ENCODE peak calls at places on chromosomes 12 and 14, in seven cellular contexts. T is CD4-positive, CD25-positive, alpha-beta regulatory T cell; G is IMR-90; W is effector CD4-positive, alpha-beta T cell; C is ovary; F is natural killer cell treated with Interleukin-12 subunit alpha and Interleukin-12 subunit beta and Interleukin-15 and Interleukin-18, amount 100 ng/mL, for 72 hours; Q is cardiac fibroblast. N is an unnamed sample.

GRCh38 chr12:91663331-91663998 is 480.8 kb upstream of the DCN start:
- DNase-seq in T (no peak), G (no peak), W (no peak), C (no peak), F (no peak), Q (no peak), N (no peak)

GRCh38 chr14:105069887-105070759 is 4.9 kb upstream of the GPR132 start:
- DNase-seq in T (no peak), G (peak), W (no peak), C (no peak), F (peak), Q (peak), N (no peak)

GRCh38 chr12:114774181-114774580 is 90.2 kb upstream of the TBX3 start:
- DNase-seq in T (no peak), G (peak), W (no peak), C (no peak), F (no peak), Q (peak), N (no peak)

GRCh38 chr12:42299392-42300308 is 26.2 kb downstream of the ZCRB1 start:
- DNase-seq in T (no peak), G (peak), W (no peak), C (no peak), F (no peak), Q (peak), N (no peak)

GRCh38 chr14:68523326-68523610 is 269.6 kb downstream of the ZFP36L1 start:
- DNase-seq in T (no peak), G (no peak), W (no peak), C (no peak), F (no peak), Q (no peak), N (no peak)

GRCh38 chr12:15634010-15634676 is 155.0 kb downstream of the EPS8 start:
- DNase-seq in T (no peak), G (peak), W (no peak), C (no peak), F (no peak), Q (peak), N (no peak)

GRCh38 chr14:89296281-89296745 is 120.7 kb downstream of the FOXN3 start:
- DNase-seq in T (no peak), G (no peak), W (no peak), C (no peak), F (no peak), Q (no peak), N (peak)

GRCh38 chr14:52061380-52061779 is 7.5 kb downstream of the NID2 start:
- DNase-seq in T (no peak), G (no peak), W (no peak), C (no peak), F (no peak), Q (peak), N (no peak)

GRCh38 chr14:98878278-98878677 is 393.7 kb downstream of the BCL11B start:
- DNase-seq in T (no peak), G (no peak), W (no peak), C (no peak), F (no peak), Q (no peak), N (no peak)

GRCh38 chr14:77638738-77639137 is 22.3 kb upstream of the SPTLC2 start:
- DNase-seq in T (no peak), G (peak), W (no peak), C (no peak), F (no peak), Q (peak), N (no peak)

GRCh38 chr14:103576371-103577024 is 13.7 kb downstream of the COA8 start:
- DNase-seq in T (no peak), G (peak), W (no peak), C (peak), F (no peak), Q (peak), N (peak)

GRCh38 chr12:39763894-39764176 is 144.2 kb upstream of the ABCD2 start:
- DNase-seq in T (no peak), G (no peak), W (no peak), C (no peak), F (no peak), Q (no peak), N (no peak)

GRCh38 chr12:32450768-32451167 is 51.4 kb downstream of the FGD4 start:
- DNase-seq in T (no peak), G (no peak), W (no peak), C (no peak), F (no peak), Q (no peak), N (no peak)

GRCh38 chr12:9951026-9951652 is 19.0 kb upstream of the CLEC2A start:
- DNase-seq in T (no peak), G (no peak), W (no peak), C (no peak), F (peak), Q (no peak), N (no peak)

GRCh38 chr12:45730116-45730841 is 773 bp downstream of the ARID2 start:
- DNase-seq in T (peak), G (peak), W (peak), C (peak), F (peak), Q (peak), N (peak)

GRCh38 chr12:130708648-130709047 is 7.5 kb downstream of the RIMBP2 start:
- DNase-seq in T (no peak), G (no peak), W (no peak), C (no peak), F (no peak), Q (no peak), N (no peak)

GRCh38 chr12:40058721-40059190 is 47.1 kb downstream of the SLC2A13 start:
- DNase-seq in T (no peak), G (peak), W (no peak), C (no peak), F (no peak), Q (no peak), N (no peak)

GRCh38 chr14:56759633-56760032 is 50.6 kb downstream of the OTX2 start:
- DNase-seq in T (no peak), G (no peak), W (no peak), C (no peak), F (no peak), Q (no peak), N (no peak)

GRCh38 chr12:12883369-12884001 is 7.9 kb upstream of the GPRC5A start:
- DNase-seq in T (no peak), G (peak), W (no peak), C (no peak), F (no peak), Q (peak), N (no peak)

GRCh38 chr14:84128025-84128424 is 1401.9 kb upstream of the FLRT2 start:
- DNase-seq in T (no peak), G (peak), W (no peak), C (no peak), F (no peak), Q (peak), N (no peak)

GRCh38 chr14:74980398-74980745 is 22.3 kb upstream of the EIF2B2 start:
- DNase-seq in T (no peak), G (no peak), W (no peak), C (no peak), F (no peak), Q (peak), N (no peak)

GRCh38 chr12:49296034-49296835 is 1.3 kb downstream of the PRPH start:
- DNase-seq in T (peak), G (no peak), W (peak), C (no peak), F (no peak), Q (no peak), N (peak)

GRCh38 chr12:49403887-49404517 is 36.7 kb downstream of the SPATS2 start:
- DNase-seq in T (no peak), G (no peak), W (no peak), C (no peak), F (no peak), Q (no peak), N (no peak)

GRCh38 chr14:20681348-20682126 is 2.8 kb upstream of the RNASE4 start:
- DNase-seq in T (peak), G (peak), W (peak), C (peak), F (peak), Q (peak), N (peak)

GRCh38 chr12:116603516-116603915 is 44.3 kb downstream of the MAP1LC3B2 start:
- DNase-seq in T (no peak), G (no peak), W (no peak), C (no peak), F (no peak), Q (no peak), N (no peak)

GRCh38 chr14:100067971-100068959 is 3.0 kb downstream of the EVL start:
- DNase-seq in T (peak), G (peak), W (peak), C (no peak), F (peak), Q (peak), N (no peak)

GRCh38 chr14:24411468-24412454 is 13.0 kb downstream of the NYNRIN start:
- DNase-seq in T (no peak), G (peak), W (no peak), C (no peak), F (no peak), Q (peak), N (peak)

GRCh38 chr12:132807295-132808222 is 21.1 kb downstream of the GOLGA3 start:
- DNase-seq in T (no peak), G (no peak), W (no peak), C (no peak), F (no peak), Q (no peak), N (peak)